ENCODE peak calls at places on chromosomes 16 and 17, in nine cellular contexts. W is lung microvascular endothelial cell; B is EH; I is mucosa of gallbladder; D is neural progenitor cell; F is cardiac muscle cell; P is retinal pigment epithelial cell; G is stimulated activated CD4-positive, alpha-beta T cell treated with anti-CD3 and anti-CD28 coated beads, Interleukin-1b, Interleukin-23, amount 100 ng/mL, for 24 hours; C is A549. E is an unnamed sample.

GRCh38 chr17:42361781-42362186 is 26.5 kb downstream of the STAT3 start:
- DNase-seq in W (no peak), B (no peak), I (no peak), D (no peak), F (no peak), P (no peak), G (no peak), C (peak; percentile 39), E (peak; percentile 12)

GRCh38 chr17:81412490-81413093 is 17.3 kb downstream of the BAHCC1 start:
- DNase-seq in W (peak; percentile 48), B (no peak), I (no peak), D (no peak), F (no peak), P (no peak), G (no peak), C (no peak), E (peak; percentile 89)

GRCh38 chr17:19645608-19646250 is 2.8 kb upstream of the ALDH3A2 start:
- DNase-seq in W (peak; percentile 6), B (peak; percentile 7), I (peak; percentile 81), D (peak; percentile 70), F (peak; percentile 42), P (no peak), G (peak; percentile 4), C (peak; percentile 61), E (peak; percentile 61)

GRCh38 chr17:82745524-82745923 is 6.3 kb upstream of the TBCD start:
- DNase-seq in W (no peak), B (no peak), I (no peak), D (no peak), F (no peak), P (no peak), G (no peak), C (no peak), E (no peak)

GRCh38 chr16:24975428-24975889 is 39.7 kb downstream of the ARHGAP17 start:
- DNase-seq in W (no peak), B (peak; percentile 62), I (no peak), D (no peak), F (no peak), P (no peak), G (no peak), C (peak; percentile 19), E (no peak)

GRCh38 chr16:68972720-68973119 is 129.4 kb downstream of the TANGO6 start:
- DNase-seq in W (peak; percentile 82), B (peak; percentile 74), I (no peak), D (peak; percentile 73), F (peak; percentile 53), P (no peak), G (no peak), C (peak; percentile 71), E (peak; percentile 74)

GRCh38 chr16:81403208-81403600 is 41.4 kb upstream of the CMIP start:
- DNase-seq in W (no peak), B (no peak), I (no peak), D (no peak), F (no peak), P (no peak), G (no peak), C (no peak), E (no peak)

GRCh38 chr17:60630352-60630751 is 30.4 kb downstream of the PPM1D start:
- DNase-seq in W (peak; percentile 71), B (peak; percentile 30), I (no peak), D (no peak), F (no peak), P (no peak), G (no peak), C (no peak), E (peak; percentile 35)

GRCh38 chr16:49048557-49048956 is 233.1 kb downstream of the CBLN1 start:
- DNase-seq in W (no peak), B (no peak), I (no peak), D (no peak), F (no peak), P (no peak), G (no peak), C (no peak), E (no peak)

GRCh38 chr17:4635823-4636375 is 5.6 kb downstream of the ALOX15 start:
- DNase-seq in W (no peak), B (no peak), I (no peak), D (no peak), F (no peak), P (no peak), G (no peak), C (no peak), E (no peak)

GRCh38 chr16:57608462-57609113 is 19.8 kb upstream of the ADGRG1 start:
- DNase-seq in W (no peak), B (no peak), I (peak; percentile 9), D (no peak), F (no peak), P (no peak), G (no peak), C (no peak), E (no peak)

GRCh38 chr17:47993031-47993546 is 22.2 kb downstream of the CDK5RAP3 start:
- DNase-seq in W (no peak), B (no peak), I (no peak), D (no peak), F (no peak), P (no peak), G (no peak), C (no peak), E (peak; percentile 54)

GRCh38 chr17:2564876-2565275 is 28.6 kb upstream of the PAFAH1B1 start:
- DNase-seq in W (peak; percentile 14), B (peak; percentile 3), I (peak; percentile 59), D (no peak), F (no peak), P (no peak), G (no peak), C (peak; percentile 77), E (no peak)

GRCh38 chr16:89119661-89120141 is 26.0 kb downstream of the ACSF3 start:
- DNase-seq in W (no peak), B (no peak), I (no peak), D (no peak), F (no peak), P (no peak), G (no peak), C (no peak), E (no peak)

GRCh38 chr17:41655611-41656111 is 31.3 kb upstream of the KRT17 start:
- DNase-seq in W (no peak), B (no peak), I (peak; percentile 76), D (peak; percentile 71), F (peak; percentile 34), P (peak; percentile 72), G (no peak), C (peak; percentile 51), E (peak; percentile 88)

GRCh38 chr16:66735891-66736290 is 15.5 kb downstream of the DYNC1LI2 start:
- DNase-seq in W (no peak), B (no peak), I (no peak), D (no peak), F (no peak), P (no peak), G (no peak), C (no peak), E (no peak)

GRCh38 chr16:17396762-17397498 is 73.8 kb downstream of the XYLT1 start:
- DNase-seq in W (peak; percentile 88), B (peak; percentile 64), I (peak; percentile 77), D (no peak), F (peak; percentile 46), P (no peak), G (no peak), C (no peak), E (peak; percentile 64)

GRCh38 chr16:24769806-24770205 is 40.4 kb downstream of the TNRC6A start:
- DNase-seq in W (no peak), B (peak; percentile 28), I (no peak), D (no peak), F (no peak), P (no peak), G (no peak), C (no peak), E (no peak)

GRCh38 chr17:55763856-55764255 is 13.0 kb downstream of the PCTP start:
- DNase-seq in W (peak; percentile 85), B (peak; percentile 57), I (no peak), D (no peak), F (no peak), P (no peak), G (no peak), C (no peak), E (no peak)

GRCh38 chr17:67491009-67491677 is 114.1 kb downstream of the PITPNC1 start:
- DNase-seq in W (peak; percentile 93), B (peak; percentile 99), I (peak; percentile 81), D (peak; percentile 56), F (no peak), P (peak; percentile 97), G (no peak), C (peak; percentile 91), E (peak; percentile 75)

GRCh38 chr16:80994451-80994850 is 12.2 kb downstream of the CMC2 start:
- DNase-seq in W (peak; percentile 19), B (peak; percentile 54), I (no peak), D (no peak), F (no peak), P (no peak), G (no peak), C (peak; percentile 25), E (no peak)

GRCh38 chr16:24861461-24861860 is 15.7 kb downstream of the SLC5A11 start:
- DNase-seq in W (no peak), B (no peak), I (no peak), D (no peak), F (no peak), P (no peak), G (no peak), C (no peak), E (no peak)

GRCh38 chr17:82960419-82961271 is 118.8 kb upstream of the METRNL start:
- DNase-seq in W (no peak), B (no peak), I (no peak), D (no peak), F (no peak), P (no peak), G (no peak), C (no peak), E (no peak)

GRCh38 chr16:87626905-87627304 is 24.6 kb downstream of the JPH3 start:
- DNase-seq in W (no peak), B (no peak), I (no peak), D (no peak), F (no peak), P (no peak), G (no peak), C (no peak), E (no peak)

GRCh38 chr17:21034350-21035235 is 8.2 kb downstream of the USP22 start:
- DNase-seq in W (peak; percentile 44), B (peak; percentile 37), I (no peak), D (no peak), F (no peak), P (no peak), G (no peak), C (no peak), E (no peak)

GRCh38 chr16:55501549-55502322 is 7.1 kb upstream of the LPCAT2 start:
- DNase-seq in W (peak; percentile 33), B (no peak), I (no peak), D (peak; percentile 28), F (no peak), P (no peak), G (no peak), C (no peak), E (no peak)

GRCh38 chr16:66925322-66925840 is at the start of gene RRAD:
- DNase-seq in W (peak; percentile 54), B (peak; percentile 36), I (no peak), D (peak; percentile 54), F (peak; percentile 60), P (no peak), G (no peak), C (no peak), E (peak; percentile 41)

GRCh38 chr16:47013172-47013571 is 39.7 kb upstream of the DNAJA2 start:
- DNase-seq in W (no peak), B (no peak), I (no peak), D (no peak), F (no peak), P (no peak), G (no peak), C (no peak), E (no peak)

GRCh38 chr16:64453643-64454042 is 668.2 kb downstream of the CDH11 start:
- DNase-seq in W (no peak), B (peak; percentile 60), I (no peak), D (no peak), F (no peak), P (no peak), G (no peak), C (no peak), E (no peak)

GRCh38 chr16:73616186-73616585 is 568.3 kb upstream of the ZFHX3 start:
- DNase-seq in W (no peak), B (no peak), I (no peak), D (peak; percentile 43), F (no peak), P (no peak), G (no peak), C (peak; percentile 31), E (no peak)

GRCh38 chr17:72515291-72516065 is 394.7 kb downstream of the SOX9 start:
- DNase-seq in W (no peak), B (peak; percentile 46), I (no peak), D (peak; percentile 36), F (no peak), P (peak; percentile 72), G (no peak), C (no peak), E (peak; percentile 76)

E was measured in left kidney.